ENCODE peak calls at places on chromosomes 1 and 21, in five cellular contexts. One of them, this sample, is unnamed.

GRCh38 chr1:54885863-54886723 is 902 bp downstream of the DHCR24 start:
- DNase-seq in NCI-H1694 treated with DMSO at 0.1 percent for 48 hours: no peak
- DNase-seq in PC-3: peak; percentile 82
- DNase-seq in KBM-7: peak; percentile 29
- DNase-seq in HuH-7.5: no peak
- DNase-seq in this sample: no peak

GRCh38 chr21:37281993-37282392 is 14.9 kb upstream of the VPS26C start:
- DNase-seq in NCI-H1694 treated with DMSO at 0.1 percent for 48 hours: no peak
- DNase-seq in PC-3: no peak
- DNase-seq in KBM-7: no peak
- DNase-seq in HuH-7.5: no peak
- DNase-seq in this sample: no peak

GRCh38 chr1:16907870-16908758 is 12.3 kb downstream of the RNU1-2 start:
- DNase-seq in NCI-H1694 treated with DMSO at 0.1 percent for 48 hours: no peak
- DNase-seq in PC-3: no peak
- DNase-seq in KBM-7: no peak
- DNase-seq in HuH-7.5: no peak
- DNase-seq in this sample: no peak

GRCh38 chr21:36992671-36993070 is 13.8 kb upstream of the RIPPLY3 start:
- DNase-seq in NCI-H1694 treated with DMSO at 0.1 percent for 48 hours: no peak
- DNase-seq in PC-3: no peak
- DNase-seq in KBM-7: no peak
- DNase-seq in HuH-7.5: no peak
- DNase-seq in this sample: no peak

GRCh38 chr1:39898146-39898545 is 3.6 kb downstream of the MYCL start:
- DNase-seq in NCI-H1694 treated with DMSO at 0.1 percent for 48 hours: peak; percentile 99
- DNase-seq in PC-3: no peak
- DNase-seq in KBM-7: no peak
- DNase-seq in HuH-7.5: no peak
- DNase-seq in this sample: no peak

GRCh38 chr1:5423109-5423508 is 569.1 kb downstream of the NPHP4 start:
- DNase-seq in NCI-H1694 treated with DMSO at 0.1 percent for 48 hours: no peak
- DNase-seq in PC-3: no peak
- DNase-seq in KBM-7: no peak
- DNase-seq in HuH-7.5: no peak
- DNase-seq in this sample: no peak

GRCh38 chr1:221188531-221188930 is 309.3 kb downstream of the HLX start:
- DNase-seq in NCI-H1694 treated with DMSO at 0.1 percent for 48 hours: no peak
- DNase-seq in PC-3: no peak
- DNase-seq in KBM-7: no peak
- DNase-seq in HuH-7.5: no peak
- DNase-seq in this sample: no peak

GRCh38 chr1:28109639-28110038 is 21.2 kb upstream of the EYA3 start:
- DNase-seq in NCI-H1694 treated with DMSO at 0.1 percent for 48 hours: no peak
- DNase-seq in PC-3: no peak
- DNase-seq in KBM-7: no peak
- DNase-seq in HuH-7.5: no peak
- DNase-seq in this sample: no peak

GRCh38 chr1:145878724-145879123 is 6.9 kb downstream of the ANKRD35 start:
- DNase-seq in NCI-H1694 treated with DMSO at 0.1 percent for 48 hours: no peak
- DNase-seq in PC-3: no peak
- DNase-seq in KBM-7: no peak
- DNase-seq in HuH-7.5: no peak
- DNase-seq in this sample: no peak

GRCh38 chr1:187621961-187622360 is 793.2 kb downstream of the PLA2G4A start:
- DNase-seq in NCI-H1694 treated with DMSO at 0.1 percent for 48 hours: peak; percentile 43
- DNase-seq in PC-3: peak; percentile 23
- DNase-seq in KBM-7: peak; percentile 24
- DNase-seq in HuH-7.5: no peak
- DNase-seq in this sample: no peak

GRCh38 chr1:32241011-32241763 is 5.8 kb upstream of the FAM167B start:
- DNase-seq in NCI-H1694 treated with DMSO at 0.1 percent for 48 hours: no peak
- DNase-seq in PC-3: peak; percentile 57
- DNase-seq in KBM-7: no peak
- DNase-seq in HuH-7.5: peak; percentile 48
- DNase-seq in this sample: peak; percentile 14

GRCh38 chr1:76950306-76950705 is 83.0 kb downstream of the ST6GALNAC5 start:
- DNase-seq in NCI-H1694 treated with DMSO at 0.1 percent for 48 hours: no peak
- DNase-seq in PC-3: peak; percentile 43
- DNase-seq in KBM-7: no peak
- DNase-seq in HuH-7.5: no peak
- DNase-seq in this sample: no peak

GRCh38 chr21:35257413-35257812 is 208.3 kb upstream of the RUNX1 start:
- DNase-seq in NCI-H1694 treated with DMSO at 0.1 percent for 48 hours: peak; percentile 90
- DNase-seq in PC-3: peak; percentile 98
- DNase-seq in KBM-7: no peak
- DNase-seq in HuH-7.5: no peak
- DNase-seq in this sample: peak; percentile 51

GRCh38 chr1:38997034-38997900 is 6.2 kb downstream of the AKIRIN1 start:
- DNase-seq in NCI-H1694 treated with DMSO at 0.1 percent for 48 hours: no peak
- DNase-seq in PC-3: no peak
- DNase-seq in KBM-7: no peak
- DNase-seq in HuH-7.5: no peak
- DNase-seq in this sample: no peak

GRCh38 chr1:161307230-161307768 is 2.5 kb downstream of the MPZ start:
- DNase-seq in NCI-H1694 treated with DMSO at 0.1 percent for 48 hours: no peak
- DNase-seq in PC-3: no peak
- DNase-seq in KBM-7: peak; percentile 45
- DNase-seq in HuH-7.5: no peak
- DNase-seq in this sample: no peak

GRCh38 chr1:169928438-169929209 is 34.9 kb upstream of the SCYL3 start:
- DNase-seq in NCI-H1694 treated with DMSO at 0.1 percent for 48 hours: peak; percentile 76
- DNase-seq in PC-3: peak; percentile 61
- DNase-seq in KBM-7: peak; percentile 61
- DNase-seq in HuH-7.5: no peak
- DNase-seq in this sample: no peak

GRCh38 chr21:18049461-18049860 is 195.2 kb upstream of the CHODL start:
- DNase-seq in NCI-H1694 treated with DMSO at 0.1 percent for 48 hours: peak; percentile 45
- DNase-seq in PC-3: no peak
- DNase-seq in KBM-7: no peak
- DNase-seq in HuH-7.5: no peak
- DNase-seq in this sample: no peak

This sample was measured in tibial nerve.